ENCODE peak calls at places on chromosomes 3 and 15, in six cellular contexts. M, L, K, E, B and O are unnamed samples.
A peak's percentile ranks its signal among the peaks of the same experiment; 100 is the strongest.

GRCh38 chr15:37098468-37099320 is 1.7 kb downstream of the MEIS2 start:
- DNase-seq in M (no peak), L (no peak), K (peak; percentile 6), E (peak; percentile 60), B (peak; percentile 71), O (no peak)

GRCh38 chr15:60213377-60214010 is 184.3 kb downstream of the ANXA2 start:
- DNase-seq in M (no peak), L (no peak), K (no peak), E (no peak), B (no peak), O (no peak)

GRCh38 chr15:35912196-35912595 is 366.2 kb upstream of the DPH6 start:
- DNase-seq in M (no peak), L (no peak), K (peak; percentile 1), E (peak; percentile 34), B (peak; percentile 9), O (no peak)

GRCh38 chr3:4471907-4472306 is 4.8 kb upstream of the SUMF1 start:
- DNase-seq in M (no peak), L (no peak), K (no peak), E (no peak), B (no peak), O (no peak)

GRCh38 chr15:72857331-72858065 is 73.9 kb upstream of the ADPGK start:
- DNase-seq in M (no peak), L (no peak), K (no peak), E (peak; percentile 7), B (no peak), O (no peak)

GRCh38 chr15:56817266-56817665 is 84.0 kb upstream of the ZNF280D start:
- DNase-seq in M (no peak), L (no peak), K (no peak), E (peak; percentile 58), B (peak; percentile 25), O (no peak)

GRCh38 chr3:49461443-49462171 is 8.5 kb upstream of the DAG1 start:
- DNase-seq in M (no peak), L (no peak), K (no peak), E (peak; percentile 52), B (peak; percentile 34), O (no peak)

GRCh38 chr15:40857601-40858351 is 13.9 kb downstream of the SPINT1 start:
- DNase-seq in M (no peak), L (peak; percentile 90), K (peak; percentile 41), E (peak; percentile 89), B (peak; percentile 94), O (peak; percentile 72)

GRCh38 chr3:29373016-29373690 is 92.3 kb downstream of the RBMS3 start:
- DNase-seq in M (no peak), L (no peak), K (no peak), E (no peak), B (peak; percentile 47), O (no peak)

GRCh38 chr15:73870700-73871408 is 2.5 kb upstream of the TBC1D21 start:
- DNase-seq in M (no peak), L (peak; percentile 76), K (peak; percentile 4), E (peak; percentile 20), B (no peak), O (no peak)

GRCh38 chr15:39198044-39198625 is 382.7 kb upstream of the THBS1 start:
- DNase-seq in M (no peak), L (no peak), K (no peak), E (peak; percentile 87), B (no peak), O (no peak)

GRCh38 chr3:166425900-166426611 is 588.8 kb upstream of the BCHE start:
- DNase-seq in M (no peak), L (no peak), K (no peak), E (peak; percentile 2), B (no peak), O (no peak)

GRCh38 chr15:42157981-42158765 is 1.7 kb upstream of the PLA2G4F start:
- DNase-seq in M (peak; percentile 35), L (peak; percentile 59), K (no peak), E (peak; percentile 75), B (peak; percentile 76), O (no peak)

GRCh38 chr3:183265713-183266417 is 12.8 kb downstream of the B3GNT5 start:
- DNase-seq in M (no peak), L (no peak), K (no peak), E (peak; percentile 99), B (peak; percentile 24), O (no peak)

GRCh38 chr15:90889313-90889730 is 5.0 kb downstream of the FES start:
- DNase-seq in M (no peak), L (no peak), K (no peak), E (no peak), B (no peak), O (no peak)

GRCh38 chr15:49379996-49380395 is 43.0 kb upstream of the FGF7 start:
- DNase-seq in M (no peak), L (no peak), K (no peak), E (no peak), B (no peak), O (no peak)

GRCh38 chr3:57949779-57950618 is 58.2 kb upstream of the FLNB start:
- DNase-seq in M (no peak), L (peak; percentile 76), K (no peak), E (peak; percentile 74), B (peak; percentile 64), O (no peak)

GRCh38 chr3:119741701-119742100 is 38.9 kb downstream of the CFAP91 start:
- DNase-seq in M (no peak), L (no peak), K (no peak), E (no peak), B (no peak), O (no peak)

GRCh38 chr3:38960953-38961622 is 90.7 kb downstream of the SCN11A start:
- DNase-seq in M (no peak), L (no peak), K (peak; percentile 50), E (peak; percentile 66), B (peak; percentile 75), O (no peak)

GRCh38 chr15:48875241-48875640 is 2.7 kb upstream of the EID1 start:
- DNase-seq in M (no peak), L (no peak), K (no peak), E (no peak), B (no peak), O (no peak)